ENCODE peak calls at places on chromosomes 11 and 22, in six cellular contexts. J, P, D, B, U and S are unnamed samples.

GRCh38 chr11:76823481-76824028 is 37.2 kb upstream of the ACER3 start:
- DNase-seq in J (peak; percentile 61), P (peak; percentile 56), D (no peak), B (peak; percentile 60), U (no peak), S (peak; percentile 95)

GRCh38 chr22:35761037-35761436 is 43.4 kb downstream of the APOL5 start:
- DNase-seq in J (no peak), P (no peak), D (no peak), B (no peak), U (no peak), S (peak; percentile 18)

GRCh38 chr11:76835928-76836612 is 24.6 kb upstream of the ACER3 start:
- DNase-seq in J (peak; percentile 72), P (peak; percentile 58), D (peak; percentile 73), B (peak; percentile 39), U (no peak), S (peak; percentile 42)

GRCh38 chr11:117583063-117583801 is 213.8 kb downstream of the DSCAML1 start:
- DNase-seq in J (no peak), P (no peak), D (no peak), B (no peak), U (no peak), S (no peak)

GRCh38 chr11:106990322-106990721 is 28.0 kb downstream of the GUCY1A2 start:
- DNase-seq in J (no peak), P (no peak), D (no peak), B (peak; percentile 53), U (no peak), S (no peak)

GRCh38 chr11:128146926-128147605 is 440.3 kb downstream of the ETS1 start:
- DNase-seq in J (no peak), P (no peak), D (no peak), B (no peak), U (no peak), S (peak; percentile 59)

GRCh38 chr22:46156031-46156430 is 5.7 kb downstream of the PPARA start:
- DNase-seq in J (no peak), P (no peak), D (no peak), B (no peak), U (no peak), S (no peak)

GRCh38 chr11:112085822-112086421 is 634 bp downstream of the TIMM8B start:
- DNase-seq in J (no peak), P (peak; percentile 36), D (no peak), B (no peak), U (no peak), S (peak; percentile 33)

GRCh38 chr11:63918576-63919171 is 1.7 kb upstream of the RCOR2 start:
- DNase-seq in J (no peak), P (no peak), D (peak; percentile 58), B (no peak), U (no peak), S (no peak)

GRCh38 chr11:45180888-45181594 is 34.6 kb downstream of the PRDM11 start:
- DNase-seq in J (no peak), P (peak; percentile 35), D (peak; percentile 82), B (peak; percentile 50), U (peak; percentile 30), S (peak; percentile 69)

GRCh38 chr11:19080579-19080993 is 20.1 kb upstream of the MRGPRX2 start:
- DNase-seq in J (no peak), P (peak; percentile 92), D (no peak), B (no peak), U (no peak), S (peak; percentile 86)

GRCh38 chr11:44130751-44131150 is 35.3 kb downstream of the EXT2 start:
- DNase-seq in J (no peak), P (no peak), D (no peak), B (no peak), U (no peak), S (no peak)

GRCh38 chr11:130772266-130773227 is 143.7 kb downstream of the SNX19 start:
- DNase-seq in J (peak; percentile 88), P (peak; percentile 97), D (no peak), B (no peak), U (peak; percentile 47), S (peak; percentile 86)

GRCh38 chr22:46696225-46696518 is 41.9 kb downstream of the CERK start:
- DNase-seq in J (no peak), P (no peak), D (peak; percentile 31), B (no peak), U (no peak), S (no peak)

GRCh38 chr11:2795491-2795991 is 90.0 kb downstream of the CDKN1C start:
- DNase-seq in J (no peak), P (no peak), D (peak; percentile 16), B (no peak), U (peak; percentile 6), S (no peak)

GRCh38 chr11:86064236-86064803 is 4.6 kb downstream of the PICALM start:
- DNase-seq in J (no peak), P (no peak), D (no peak), B (no peak), U (no peak), S (peak; percentile 68)

GRCh38 chr11:77294040-77294439 is 7.4 kb downstream of the GDPD4 start:
- DNase-seq in J (no peak), P (no peak), D (no peak), B (no peak), U (no peak), S (no peak)

GRCh38 chr11:34641981-34642380 is 21.1 kb downstream of the EHF start:
- DNase-seq in J (no peak), P (no peak), D (no peak), B (no peak), U (no peak), S (no peak)

GRCh38 chr11:127632971-127633680 is 632.6 kb upstream of the KIRREL3 start:
- DNase-seq in J (no peak), P (no peak), D (no peak), B (no peak), U (no peak), S (no peak)

GRCh38 chr11:129849447-129850130 is 33.9 kb downstream of the TMEM45B start:
- DNase-seq in J (no peak), P (no peak), D (no peak), B (no peak), U (no peak), S (no peak)

GRCh38 chr11:127943152-127943551 is 644.2 kb downstream of the ETS1 start:
- DNase-seq in J (no peak), P (no peak), D (no peak), B (no peak), U (no peak), S (no peak)

GRCh38 chr11:122951231-122951630 is 30.4 kb downstream of the BSX start:
- DNase-seq in J (no peak), P (no peak), D (no peak), B (no peak), U (no peak), S (no peak)

GRCh38 chr11:14059491-14059890 is 97.0 kb downstream of the SPON1 start:
- DNase-seq in J (no peak), P (no peak), D (no peak), B (no peak), U (no peak), S (no peak)

GRCh38 chr22:17313591-17313990 is 55.7 kb upstream of the CECR2 start:
- DNase-seq in J (no peak), P (no peak), D (no peak), B (no peak), U (no peak), S (no peak)

GRCh38 chr22:45483918-45484499 is 18.7 kb upstream of the FBLN1 start:
- DNase-seq in J (no peak), P (no peak), D (no peak), B (no peak), U (no peak), S (no peak)

GRCh38 chr11:43542734-43543133 is 137.8 kb upstream of the HSD17B12 start:
- DNase-seq in J (no peak), P (no peak), D (no peak), B (no peak), U (no peak), S (no peak)

GRCh38 chr11:17208257-17208999 is 642 bp upstream of the PIK3C2A start:
- DNase-seq in J (peak; percentile 35), P (peak; percentile 79), D (no peak), B (no peak), U (no peak), S (peak; percentile 85)

GRCh38 chr22:24847490-24847889 is 41.5 kb downstream of the SGSM1 start:
- DNase-seq in J (no peak), P (no peak), D (no peak), B (no peak), U (no peak), S (no peak)

DNA sequence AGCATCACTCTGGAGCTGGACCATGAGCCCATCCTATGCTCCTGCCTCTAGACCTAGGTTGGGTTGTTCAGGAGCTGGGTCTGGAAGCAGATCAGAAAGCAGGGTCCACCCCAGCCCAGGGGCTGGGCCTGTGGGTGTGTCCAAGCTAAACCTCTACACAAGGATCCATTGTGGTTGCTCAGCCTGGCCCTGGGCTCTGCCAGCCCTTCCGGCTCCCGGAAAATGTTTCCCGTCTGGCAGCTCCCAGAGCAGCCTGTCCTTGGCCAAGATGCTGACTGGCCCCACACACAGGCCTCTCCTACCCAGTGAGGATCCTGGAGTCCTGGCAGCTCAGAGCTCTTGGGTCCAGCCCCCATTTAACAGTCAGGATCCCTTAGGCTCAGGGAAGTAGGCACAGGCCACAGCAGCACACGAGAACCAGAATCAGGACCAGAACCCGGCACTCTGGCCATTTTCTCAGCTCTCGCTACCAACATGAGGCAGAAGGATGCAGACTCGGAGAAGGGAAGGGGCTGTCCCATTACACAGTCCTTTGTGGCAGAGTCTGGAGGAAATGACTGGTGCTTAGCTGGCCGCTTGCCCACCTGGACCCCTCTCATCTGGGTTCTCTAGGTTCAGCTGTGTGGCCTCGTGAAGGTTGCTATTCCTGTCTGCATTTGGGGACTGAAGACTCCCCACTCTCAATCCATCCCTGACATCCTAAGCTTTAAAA is 35.4 kb upstream of the FCHSD2 start:
- DNase-seq in J (no peak), P (no peak), D (no peak), B (peak; percentile 52), U (no peak), S (peak; percentile 47)
- H3K4me3 ChIP-seq in J (no peak overlapping the region), P (no peak overlapping the region), D (no peak overlapping the region), B (no peak overlapping the region), U (no peak overlapping the region), S (no peak overlapping the region)

GRCh38 chr11:83241291-83241946 is 44.7 kb downstream of the CCDC90B start:
- DNase-seq in J (peak; percentile 42), P (peak; percentile 72), D (no peak), B (no peak), U (no peak), S (peak; percentile 76)
- TF ChIP-seq CTCF in J (peak; percentile 72), P (peak; percentile 67), D (no peak), B (peak; percentile 57), U (peak; percentile 10), S (peak; percentile 73)

GRCh38 chr22:20237480-20238440 is 30.4 kb downstream of the RTN4R start:
- DNase-seq in J (no peak), P (no peak), D (no peak), B (no peak), U (no peak), S (peak; percentile 58)
- H3K4me3 ChIP-seq in J (no peak overlapping the region), P (no peak overlapping the region), D (no peak overlapping the region), B (no peak overlapping the region), U (no peak overlapping the region), S (no peak overlapping the region)

DNA sequence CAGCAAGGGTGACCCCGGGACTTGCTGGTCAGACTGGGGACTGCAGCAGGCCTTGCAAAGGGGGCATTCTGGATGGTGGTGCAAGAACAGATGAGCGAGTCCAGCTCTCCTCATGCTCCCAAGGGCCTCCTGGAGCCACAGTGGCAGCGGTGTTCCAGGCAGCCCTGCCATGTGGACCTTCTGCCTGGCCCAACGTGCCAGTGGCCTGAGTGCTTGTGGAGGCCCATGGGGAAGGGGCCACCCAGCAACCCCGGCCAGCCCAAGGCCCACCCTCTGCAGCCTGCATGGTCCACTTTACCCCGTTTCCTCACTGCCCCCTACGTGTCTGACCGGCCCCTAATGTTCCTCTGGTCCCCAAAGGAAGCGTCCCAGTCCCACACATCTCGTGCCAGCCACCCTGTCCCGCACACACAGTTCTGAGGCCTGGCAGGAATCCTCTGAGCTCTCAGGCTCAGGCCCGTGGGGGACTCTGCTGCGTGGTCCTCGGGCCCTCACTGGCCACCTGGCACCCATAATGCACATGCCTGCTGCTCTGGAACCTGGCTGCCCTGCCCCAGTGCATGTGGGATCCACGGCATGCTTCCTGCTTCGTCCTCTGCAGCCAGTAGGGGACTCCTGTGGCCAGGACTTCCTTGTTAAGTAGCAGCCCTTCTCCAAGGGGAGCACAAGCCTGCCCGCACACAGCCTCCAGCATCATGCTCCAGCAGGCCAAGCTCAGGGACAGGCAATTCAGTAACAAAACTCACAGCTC is 85.5 kb downstream of the DGCR2 start:
- DNase-seq in J (no peak), P (no peak), D (peak; percentile 25), B (no peak), U (no peak), S (no peak)
- TF ChIP-seq CTCF in J (no peak), P (peak; percentile 16), D (no peak), B (no peak), U (no peak), S (no peak)